ENCODE peak calls at places on chromosomes 12 and 14, in nine cellular contexts. One of them, this sample, is unnamed. For H3K27me3, the result is how much of the 10 kb centered on the place peaks cover.

GRCh38 chr12:63893170-63893569 is 48.7 kb downstream of the SRGAP1 start:
- DNase-seq in breast epithelium: no peak
- DNase-seq in sigmoid colon: no peak
- DNase-seq in spleen: no peak
- DNase-seq in K562: no peak
- DNase-seq in HCT116: no peak
- DNase-seq in upper lobe of left lung: no peak
- DNase-seq in esophagus muscularis mucosa: no peak
- DNase-seq in HL-60: no peak
- DNase-seq in this sample: no peak

GRCh38 chr14:64060648-64061096 is 207.9 kb downstream of the SYNE2 start:
- DNase-seq in breast epithelium: no peak
- DNase-seq in sigmoid colon: no peak
- DNase-seq in spleen: no peak
- DNase-seq in K562: peak
- DNase-seq in HCT116: peak
- DNase-seq in upper lobe of left lung: peak
- DNase-seq in esophagus muscularis mucosa: no peak
- DNase-seq in HL-60: no peak
- DNase-seq in this sample: no peak

GRCh38 chr12:130144256-130144655 is 18.0 kb upstream of the FZD10 start:
- DNase-seq in breast epithelium: no peak
- DNase-seq in sigmoid colon: no peak
- DNase-seq in spleen: peak
- DNase-seq in K562: no peak
- DNase-seq in HCT116: no peak
- DNase-seq in upper lobe of left lung: no peak
- DNase-seq in esophagus muscularis mucosa: no peak
- DNase-seq in HL-60: no peak
- DNase-seq in this sample: no peak

GRCh38 chr14:24196071-24197061 is 1.1 kb upstream of the TM9SF1 start:
- DNase-seq in breast epithelium: no peak
- DNase-seq in sigmoid colon: no peak
- DNase-seq in spleen: no peak
- DNase-seq in K562: peak
- DNase-seq in HCT116: no peak
- DNase-seq in upper lobe of left lung: no peak
- DNase-seq in esophagus muscularis mucosa: no peak
- DNase-seq in HL-60: peak
- DNase-seq in this sample: no peak

GRCh38 chr12:51798507-51798906 is 50.0 kb downstream of the FIGNL2 start:
- DNase-seq in breast epithelium: no peak
- DNase-seq in sigmoid colon: no peak
- DNase-seq in spleen: no peak
- DNase-seq in K562: no peak
- DNase-seq in HCT116: no peak
- DNase-seq in upper lobe of left lung: no peak
- DNase-seq in esophagus muscularis mucosa: no peak
- DNase-seq in HL-60: no peak
- DNase-seq in this sample: no peak

GRCh38 chr12:42216737-42217136 is 21.3 kb downstream of the YAF2 start:
- DNase-seq in breast epithelium: no peak
- DNase-seq in sigmoid colon: no peak
- DNase-seq in spleen: no peak
- DNase-seq in K562: no peak
- DNase-seq in HCT116: no peak
- DNase-seq in upper lobe of left lung: no peak
- DNase-seq in esophagus muscularis mucosa: no peak
- DNase-seq in HL-60: no peak
- DNase-seq in this sample: no peak

GRCh38 chr12:56299308-56299852 is 750 bp downstream of the CS start:
- DNase-seq in breast epithelium: no peak
- DNase-seq in sigmoid colon: no peak
- DNase-seq in spleen: no peak
- DNase-seq in K562: peak
- DNase-seq in HCT116: no peak
- DNase-seq in upper lobe of left lung: peak
- DNase-seq in esophagus muscularis mucosa: no peak
- DNase-seq in HL-60: peak
- DNase-seq in this sample: no peak

GRCh38 chr14:105126970-105127307 is 41.6 kb downstream of the JAG2 start:
- DNase-seq in breast epithelium: no peak
- DNase-seq in sigmoid colon: no peak
- DNase-seq in spleen: no peak
- DNase-seq in K562: no peak
- DNase-seq in HCT116: no peak
- DNase-seq in upper lobe of left lung: peak
- DNase-seq in esophagus muscularis mucosa: no peak
- DNase-seq in HL-60: no peak
- DNase-seq in this sample: no peak

GRCh38 chr12:120528861-120529525 is at the start of gene COQ5:
- DNase-seq in breast epithelium: peak
- DNase-seq in sigmoid colon: peak
- DNase-seq in spleen: peak
- DNase-seq in K562: peak
- DNase-seq in HCT116: peak
- DNase-seq in upper lobe of left lung: peak
- DNase-seq in esophagus muscularis mucosa: peak
- DNase-seq in HL-60: peak
- DNase-seq in this sample: no peak

GRCh38 chr12:126874427-126875026 is 1392.4 kb upstream of the TMEM132C start:
- DNase-seq in breast epithelium: no peak
- DNase-seq in sigmoid colon: peak
- DNase-seq in spleen: peak
- DNase-seq in K562: peak
- DNase-seq in HCT116: peak
- DNase-seq in upper lobe of left lung: peak
- DNase-seq in esophagus muscularis mucosa: peak
- DNase-seq in HL-60: peak
- DNase-seq in this sample: no peak

GRCh38 chr12:57430117-57430930 is 519 bp downstream of the R3HDM2 start:
- DNase-seq in breast epithelium: no peak
- DNase-seq in sigmoid colon: no peak
- DNase-seq in spleen: peak
- DNase-seq in K562: no peak
- DNase-seq in HCT116: no peak
- DNase-seq in upper lobe of left lung: peak
- DNase-seq in esophagus muscularis mucosa: no peak
- DNase-seq in HL-60: peak
- DNase-seq in this sample: no peak

GRCh38 chr12:6915023-6915788 is 826 bp downstream of the ENO2 start:
- DNase-seq in breast epithelium: no peak
- DNase-seq in sigmoid colon: peak
- DNase-seq in spleen: peak
- DNase-seq in K562: peak
- DNase-seq in HCT116: no peak
- DNase-seq in upper lobe of left lung: no peak
- DNase-seq in esophagus muscularis mucosa: no peak
- DNase-seq in HL-60: no peak
- DNase-seq in this sample: no peak

GRCh38 chr14:104981699-104982541 is 3.7 kb upstream of the CLBA1 start:
- DNase-seq in breast epithelium: no peak
- DNase-seq in sigmoid colon: peak
- DNase-seq in spleen: peak
- DNase-seq in K562: no peak
- DNase-seq in HCT116: no peak
- DNase-seq in upper lobe of left lung: no peak
- DNase-seq in esophagus muscularis mucosa: no peak
- DNase-seq in HL-60: no peak
- DNase-seq in this sample: no peak

GRCh38 chr12:110176745-110177144 is 52.6 kb downstream of the IFT81 start:
- DNase-seq in breast epithelium: no peak
- DNase-seq in sigmoid colon: no peak
- DNase-seq in spleen: no peak
- DNase-seq in K562: no peak
- DNase-seq in HCT116: no peak
- DNase-seq in upper lobe of left lung: no peak
- DNase-seq in esophagus muscularis mucosa: no peak
- DNase-seq in HL-60: no peak
- DNase-seq in this sample: no peak

GRCh38 chr14:67934087-67934486 is 114.5 kb downstream of the RAD51B start:
- DNase-seq in breast epithelium: no peak
- DNase-seq in sigmoid colon: no peak
- DNase-seq in spleen: no peak
- DNase-seq in K562: peak
- DNase-seq in HCT116: peak
- DNase-seq in upper lobe of left lung: no peak
- DNase-seq in esophagus muscularis mucosa: no peak
- DNase-seq in HL-60: peak
- DNase-seq in this sample: no peak

GRCh38 chr14:104353921-104354701 is 215.7 kb downstream of the KIF26A start:
- DNase-seq in breast epithelium: peak
- DNase-seq in sigmoid colon: peak
- DNase-seq in spleen: peak
- DNase-seq in K562: no peak
- DNase-seq in HCT116: no peak
- DNase-seq in upper lobe of left lung: peak
- DNase-seq in esophagus muscularis mucosa: no peak
- DNase-seq in HL-60: no peak
- DNase-seq in this sample: no peak

DNA sequence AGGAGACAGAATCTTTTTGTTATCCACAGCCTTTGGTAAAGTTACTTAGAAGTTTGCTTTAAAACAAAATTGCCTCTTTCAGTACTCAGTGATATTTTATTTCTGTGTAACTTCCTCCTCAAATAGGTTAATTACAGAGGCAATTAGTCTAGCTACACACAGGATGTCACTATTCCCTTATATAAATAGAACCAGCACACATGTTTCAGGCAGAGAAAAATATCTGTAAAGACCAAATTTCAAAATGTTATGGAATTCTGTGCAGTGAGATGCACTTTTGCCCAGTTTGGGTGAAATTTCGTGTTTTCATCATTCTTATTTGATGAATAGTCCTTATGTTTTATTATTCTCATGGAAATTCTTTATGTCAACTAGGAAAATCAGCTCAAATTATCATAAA is 410.6 kb upstream of the SOX5 start:
- DNase-seq in breast epithelium: no peak
- DNase-seq in sigmoid colon: no peak
- DNase-seq in spleen: no peak
- DNase-seq in K562: no peak
- DNase-seq in HCT116: no peak
- DNase-seq in upper lobe of left lung: no peak
- DNase-seq in esophagus muscularis mucosa: no peak
- DNase-seq in HL-60: no peak
- DNase-seq in this sample: no peak
- TF ChIP-seq POLR2AphosphoS5 in breast epithelium: no peak
- TF ChIP-seq POLR2AphosphoS5 in sigmoid colon: no peak
- TF ChIP-seq POLR2AphosphoS5 in spleen: no peak
- TF ChIP-seq POLR2AphosphoS5 in K562: no peak
- TF ChIP-seq POLR2AphosphoS5 in HCT116: no peak
- TF ChIP-seq POLR2AphosphoS5 in upper lobe of left lung: no peak
- TF ChIP-seq POLR2AphosphoS5 in esophagus muscularis mucosa: no peak
- TF ChIP-seq POLR2AphosphoS5 in HL-60: no peak
- TF ChIP-seq POLR2AphosphoS5 in this sample: no peak

DNA sequence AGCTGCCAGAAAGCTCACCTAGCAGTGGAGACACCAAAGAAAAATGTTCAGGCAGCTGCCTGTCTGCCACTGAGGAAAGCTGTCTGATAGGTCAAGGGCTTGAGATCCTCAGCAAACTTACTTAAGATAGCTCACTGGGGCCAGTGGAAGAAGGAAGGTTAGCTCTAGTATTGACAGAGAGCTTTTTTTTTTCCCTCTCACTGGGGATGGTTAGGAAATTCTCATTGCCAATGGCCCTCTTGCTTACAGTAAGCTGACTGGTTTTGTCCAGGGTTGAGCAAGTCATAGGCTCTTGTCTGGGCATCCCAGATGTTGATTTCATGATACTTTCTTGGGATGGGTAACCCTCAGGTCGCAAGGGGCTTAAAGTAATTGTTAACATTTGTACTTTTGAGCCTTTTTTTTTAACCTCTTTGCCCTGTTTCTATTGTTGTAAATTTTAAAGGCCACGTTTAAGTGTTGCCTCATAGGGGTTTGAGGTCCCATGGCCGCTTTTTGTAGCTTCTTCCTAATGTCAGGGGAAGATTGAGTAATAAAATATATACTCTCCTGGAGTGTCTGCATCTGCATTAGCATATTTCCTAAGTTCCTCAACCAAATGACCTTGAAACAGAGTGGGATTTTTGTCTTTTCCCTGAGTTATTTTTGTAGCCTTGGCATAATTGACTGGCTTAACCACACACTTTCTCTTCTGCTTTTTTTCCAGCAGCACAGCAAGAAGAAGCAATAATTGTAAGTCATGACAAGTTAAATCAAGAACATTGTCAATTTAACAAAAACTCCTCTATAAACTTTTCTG is 716.0 kb downstream of the LRFN5 start:
- DNase-seq in breast epithelium: no peak
- DNase-seq in sigmoid colon: no peak
- DNase-seq in spleen: no peak
- DNase-seq in K562: no peak
- DNase-seq in HCT116: no peak
- DNase-seq in upper lobe of left lung: no peak
- DNase-seq in esophagus muscularis mucosa: no peak
- DNase-seq in HL-60: no peak
- DNase-seq in this sample: no peak
- H3K4me3 ChIP-seq in breast epithelium: no peak
- H3K4me3 ChIP-seq in sigmoid colon: no peak
- H3K4me3 ChIP-seq in spleen: no peak
- H3K4me3 ChIP-seq in K562: no peak
- H3K4me3 ChIP-seq in HCT116: no peak
- H3K4me3 ChIP-seq in upper lobe of left lung: no peak
- H3K4me3 ChIP-seq in esophagus muscularis mucosa: no peak
- H3K4me3 ChIP-seq in HL-60: no peak
- H3K4me3 ChIP-seq in this sample: no peak

GRCh38 chr12:113135178-113136127 is at the start of gene RASAL1:
- DNase-seq in breast epithelium: no peak
- DNase-seq in sigmoid colon: no peak
- DNase-seq in spleen: peak
- DNase-seq in K562: peak
- DNase-seq in HCT116: peak
- DNase-seq in upper lobe of left lung: no peak
- DNase-seq in esophagus muscularis mucosa: no peak
- DNase-seq in HL-60: peak
- DNase-seq in this sample: no peak
- H3K27me3 ChIP-seq in breast epithelium: under half
- H3K27me3 ChIP-seq in sigmoid colon: under half
- H3K27me3 ChIP-seq in spleen: under half
- H3K27me3 ChIP-seq in K562: under half
- H3K27me3 ChIP-seq in HCT116: under half
- H3K27me3 ChIP-seq in upper lobe of left lung: under half
- H3K27me3 ChIP-seq in esophagus muscularis mucosa: under half
- H3K27me3 ChIP-seq in HL-60: under half
- H3K27me3 ChIP-seq in this sample: under half

GRCh38 chr14:80260649-80261048 is 49.3 kb upstream of the DIO2 start:
- DNase-seq in breast epithelium: no peak
- DNase-seq in sigmoid colon: no peak
- DNase-seq in spleen: no peak
- DNase-seq in K562: no peak
- DNase-seq in HCT116: no peak
- DNase-seq in upper lobe of left lung: no peak
- DNase-seq in esophagus muscularis mucosa: no peak
- DNase-seq in HL-60: no peak
- DNase-seq in this sample: no peak
- TF ChIP-seq POLR2AphosphoS5 in breast epithelium: no peak
- TF ChIP-seq POLR2AphosphoS5 in sigmoid colon: no peak
- TF ChIP-seq POLR2AphosphoS5 in spleen: no peak
- TF ChIP-seq POLR2AphosphoS5 in K562: no peak
- TF ChIP-seq POLR2AphosphoS5 in HCT116: no peak
- TF ChIP-seq POLR2AphosphoS5 in upper lobe of left lung: no peak
- TF ChIP-seq POLR2AphosphoS5 in esophagus muscularis mucosa: no peak
- TF ChIP-seq POLR2AphosphoS5 in HL-60: no peak
- TF ChIP-seq POLR2AphosphoS5 in this sample: no peak